ENCODE peak calls at places on chromosomes 4 and X, in ten cellular contexts. O is activated naive CD8-positive, alpha-beta T cell treated with anti-CD3 and anti-CD28 coated beads, Interleukin-2, amount 50 U/mL, for 16 hours; W is left ventricle myocardium inferior; X is sciatic nerve; K is A673; T is H54; M is stimulated activated CD4-positive, alpha-beta T cell treated with anti-CD3 and anti-CD28 coated beads, Interleukin-4, amount 100 ng/mL, for 24 hours; G is nephron progenitor cell; D is GM06990; H is cerebellar cortex. A is an unnamed sample.

GRCh38 chr4:40190465-40190864 is 6.4 kb upstream of the RHOH start:
- DNase-seq in O (no peak), W (no peak), X (no peak), K (no peak), T (no peak), M (no peak), G (no peak), D (no peak), H (no peak), A (no peak)

GRCh38 chr4:144654161-144654560 is 8.2 kb downstream of the HHIP start:
- DNase-seq in O (no peak), W (no peak), X (no peak), K (no peak), T (no peak), M (no peak), G (no peak), D (no peak), H (no peak), A (no peak)

GRCh38 chr4:74056858-74057562 is 18.5 kb upstream of the CXCL3 start:
- DNase-seq in O (no peak), W (no peak), X (no peak), K (peak), T (no peak), M (no peak), G (no peak), D (no peak), H (no peak), A (no peak)

GRCh38 chr4:2436301-2436700 is 17.5 kb downstream of the CFAP99 start:
- DNase-seq in O (no peak), W (no peak), X (no peak), K (no peak), T (no peak), M (no peak), G (no peak), D (no peak), H (peak), A (no peak)

GRCh38 chr4:58732973-58733372 is 1622.8 kb upstream of the IGFBP7 start:
- DNase-seq in O (no peak), W (no peak), X (no peak), K (no peak), T (no peak), M (no peak), G (no peak), D (no peak), H (no peak), A (no peak)

GRCh38 chr4:39044947-39045734 is 12.9 kb upstream of the TMEM156 start:
- DNase-seq in O (no peak), W (peak), X (no peak), K (no peak), T (peak), M (peak), G (peak), D (no peak), H (no peak), A (peak)

GRCh38 chrX:19372170-19373033 is 28.7 kb downstream of the PDHA1 start:
- DNase-seq in O (peak), W (peak), X (peak), K (peak), T (no peak), M (peak), G (peak), D (peak), H (peak), A (peak)

GRCh38 chrX:16617382-16617781 is 32.6 kb upstream of the S100G start:
- DNase-seq in O (no peak), W (no peak), X (no peak), K (no peak), T (no peak), M (no peak), G (no peak), D (no peak), H (no peak), A (no peak)

GRCh38 chrX:29617276-29617675 is 598.1 kb upstream of the MAGEB2 start:
- DNase-seq in O (no peak), W (no peak), X (no peak), K (peak), T (peak), M (no peak), G (no peak), D (no peak), H (no peak), A (no peak)

GRCh38 chr4:151930372-151930771 is 169.6 kb upstream of the GATB start:
- DNase-seq in O (no peak), W (peak), X (no peak), K (peak), T (no peak), M (no peak), G (no peak), D (no peak), H (no peak), A (no peak)

GRCh38 chr4:144174401-144175067 is 34.0 kb upstream of the GYPA start:
- DNase-seq in O (no peak), W (no peak), X (no peak), K (peak), T (peak), M (peak), G (no peak), D (peak), H (peak), A (no peak)

GRCh38 chrX:46791927-46792825 is 33.3 kb upstream of the SLC9A7 start:
- DNase-seq in O (no peak), W (no peak), X (no peak), K (peak), T (peak), M (peak), G (no peak), D (peak), H (no peak), A (no peak)

GRCh38 chr4:30617836-30618235 is 102.3 kb upstream of the PCDH7 start:
- DNase-seq in O (no peak), W (no peak), X (no peak), K (no peak), T (no peak), M (no peak), G (no peak), D (no peak), H (no peak), A (no peak)

GRCh38 chr4:69957209-69957608 is 8.3 kb downstream of the CSN2 start:
- DNase-seq in O (no peak), W (no peak), X (no peak), K (no peak), T (no peak), M (no peak), G (no peak), D (no peak), H (no peak), A (no peak)

GRCh38 chr4:144666539-144667175 is 20.7 kb downstream of the HHIP start:
- DNase-seq in O (no peak), W (no peak), X (no peak), K (no peak), T (no peak), M (no peak), G (no peak), D (no peak), H (no peak), A (no peak)

GRCh38 chr4:110096406-110096805 is 102.0 kb downstream of the ELOVL6 start:
- DNase-seq in O (no peak), W (no peak), X (no peak), K (no peak), T (no peak), M (no peak), G (no peak), D (no peak), H (no peak), A (no peak)

GRCh38 chr4:37890501-37891220 is at the start of gene TBC1D1:
- DNase-seq in O (no peak), W (peak), X (peak), K (peak), T (peak), M (peak), G (peak), D (peak), H (peak), A (peak)

GRCh38 chrX:120751683-120752082 is 121.8 kb upstream of the C1GALT1C1 start:
- DNase-seq in O (no peak), W (no peak), X (no peak), K (no peak), T (no peak), M (no peak), G (no peak), D (no peak), H (no peak), A (no peak)

GRCh38 chr4:183872531-183872930 is 32.6 kb upstream of the STOX2 start:
- DNase-seq in O (no peak), W (no peak), X (no peak), K (no peak), T (no peak), M (no peak), G (no peak), D (no peak), H (no peak), A (no peak)

GRCh38 chr4:52751349-52751911 is at the start of gene ERVMER34-1:
- DNase-seq in O (no peak), W (peak), X (peak), K (peak), T (no peak), M (no peak), G (peak), D (no peak), H (peak), A (no peak)

GRCh38 chr4:81469774-81470455 is 1.8 kb downstream of the RASGEF1B start:
- DNase-seq in O (no peak), W (no peak), X (no peak), K (no peak), T (no peak), M (no peak), G (no peak), D (no peak), H (no peak), A (no peak)

GRCh38 chrX:148865237-148865636 is 364.8 kb downstream of the AFF2 start:
- DNase-seq in O (no peak), W (no peak), X (no peak), K (no peak), T (no peak), M (no peak), G (no peak), D (no peak), H (no peak), A (no peak)

GRCh38 chr4:73662709-73663546 is 42.7 kb upstream of the RASSF6 start:
- DNase-seq in O (no peak), W (no peak), X (no peak), K (peak), T (no peak), M (no peak), G (no peak), D (no peak), H (no peak), A (no peak)

GRCh38 chrX:111561851-111562250 is 50.4 kb downstream of the SERTM2 start:
- DNase-seq in O (no peak), W (no peak), X (no peak), K (no peak), T (no peak), M (no peak), G (no peak), D (no peak), H (no peak), A (no peak)

GRCh38 chrX:110397904-110398303 is 39.3 kb downstream of the RTL9 start:
- DNase-seq in O (no peak), W (no peak), X (no peak), K (no peak), T (no peak), M (no peak), G (no peak), D (no peak), H (no peak), A (no peak)

GRCh38 chr4:41323706-41324105 is 67.0 kb downstream of the UCHL1 start:
- DNase-seq in O (no peak), W (no peak), X (no peak), K (no peak), T (no peak), M (no peak), G (no peak), D (no peak), H (no peak), A (no peak)

GRCh38 chr4:3257125-3257690 is 8.2 kb downstream of the MSANTD1 start:
- DNase-seq in O (no peak), W (no peak), X (peak), K (no peak), T (no peak), M (no peak), G (no peak), D (peak), H (peak), A (peak)

GRCh38 chr4:2712261-2712842 is 43.8 kb downstream of the TNIP2 start:
- DNase-seq in O (no peak), W (no peak), X (peak), K (peak), T (no peak), M (no peak), G (no peak), D (no peak), H (no peak), A (no peak)

GRCh38 chr4:39840027-39840426 is 137.7 kb downstream of the PDS5A start:
- DNase-seq in O (no peak), W (no peak), X (no peak), K (no peak), T (no peak), M (no peak), G (no peak), D (no peak), H (no peak), A (no peak)

GRCh38 chr4:145618210-145618911 is 824 bp upstream of the MMAA start:
- DNase-seq in O (no peak), W (no peak), X (no peak), K (peak), T (no peak), M (peak), G (peak), D (no peak), H (peak), A (no peak)

GRCh38 chr4:186934255-186934654 is 210.6 kb upstream of the FAT1 start:
- DNase-seq in O (no peak), W (no peak), X (no peak), K (no peak), T (no peak), M (no peak), G (no peak), D (no peak), H (no peak), A (no peak)

GRCh38 chr4:151197258-151197657 is 79.7 kb upstream of the PRSS48 start:
- DNase-seq in O (no peak), W (no peak), X (no peak), K (no peak), T (no peak), M (no peak), G (no peak), D (no peak), H (no peak), A (no peak)

GRCh38 chr4:3037957-3038451 is 36.3 kb downstream of the HTT-AS start:
- DNase-seq in O (no peak), W (peak), X (peak), K (peak), T (no peak), M (no peak), G (no peak), D (peak), H (no peak), A (no peak)

GRCh38 chrX:153599192-153600031 is 473 bp upstream of the CCNQ start:
- DNase-seq in O (peak), W (peak), X (peak), K (peak), T (peak), M (peak), G (peak), D (peak), H (peak), A (peak)

GRCh38 chr4:111601671-111602070 is 543.6 kb upstream of the FAM241A start:
- DNase-seq in O (no peak), W (no peak), X (no peak), K (no peak), T (no peak), M (no peak), G (no peak), D (no peak), H (no peak), A (no peak)

GRCh38 chr4:123767801-123768200 is 371.2 kb downstream of the SPRY1 start:
- DNase-seq in O (no peak), W (no peak), X (no peak), K (no peak), T (no peak), M (no peak), G (no peak), D (no peak), H (no peak), A (no peak)

GRCh38 chr4:108702960-108703359 is 52.6 kb downstream of the OSTC start:
- DNase-seq in O (no peak), W (no peak), X (no peak), K (no peak), T (no peak), M (no peak), G (no peak), D (no peak), H (no peak), A (no peak)

GRCh38 chr4:104693601-104694201 is 199.0 kb upstream of the CXXC4 start:
- DNase-seq in O (no peak), W (no peak), X (no peak), K (peak), T (no peak), M (no peak), G (no peak), D (no peak), H (no peak), A (no peak)

A was measured in posterior vena cava.